ENCODE peak calls at places on chromosome 4, in five cellular contexts. S is NB4, A is GM06990, X is foreskin keratinocyte, T is fibroblast of mammary gland. C is an unnamed sample.

GRCh38 chr4:142129931-142130330 is 493.5 kb downstream of the IL15 start:
- DNase-seq in S (no peak), A (no peak), X (peak; percentile 45), T (no peak), C (no peak)

GRCh38 chr4:1628892-1629703 is 55.0 kb downstream of the FAM53A start:
- DNase-seq in S (peak; percentile 67), A (peak; percentile 35), X (no peak), T (peak; percentile 28), C (peak; percentile 92)

GRCh38 chr4:8754634-8755589 is 116.7 kb downstream of the HMX1 start:
- DNase-seq in S (no peak), A (no peak), X (no peak), T (no peak), C (no peak)

GRCh38 chr4:66284991-66285451 is 614.7 kb upstream of the EPHA5 start:
- DNase-seq in S (no peak), A (no peak), X (no peak), T (no peak), C (no peak)

GRCh38 chr4:163544407-163545038 is 50.0 kb downstream of the TMA16 start:
- DNase-seq in S (peak; percentile 66), A (peak; percentile 54), X (no peak), T (peak; percentile 47), C (peak; percentile 69)

GRCh38 chr4:119570401-119570800 is 58.2 kb downstream of the PDE5A start:
- DNase-seq in S (no peak), A (no peak), X (peak; percentile 7), T (peak; percentile 15), C (no peak)

GRCh38 chr4:145824469-145824868 is 114.2 kb downstream of the ZNF827 start:
- DNase-seq in S (no peak), A (no peak), X (no peak), T (no peak), C (no peak)

GRCh38 chr4:113043591-113043990 is 5.9 kb upstream of the ANK2 start:
- DNase-seq in S (no peak), A (no peak), X (no peak), T (no peak), C (no peak)

GRCh38 chr4:85700362-85700761 is 225.4 kb downstream of the ARHGAP24 start:
- DNase-seq in S (no peak), A (no peak), X (no peak), T (no peak), C (no peak)

GRCh38 chr4:184286346-184286745 is 68.7 kb upstream of the ENPP6 start:
- DNase-seq in S (no peak), A (no peak), X (no peak), T (no peak), C (no peak)

GRCh38 chr4:101037249-101037648 is 310.1 kb downstream of the PPP3CA start:
- DNase-seq in S (no peak), A (no peak), X (peak; percentile 84), T (no peak), C (no peak)

GRCh38 chr4:75110061-75110460 is 177.1 kb downstream of the PARM1 start:
- DNase-seq in S (no peak), A (no peak), X (no peak), T (no peak), C (no peak)

GRCh38 chr4:42671431-42672194 is 14.7 kb upstream of the ATP8A1 start:
- DNase-seq in S (peak; percentile 32), A (no peak), X (no peak), T (no peak), C (no peak)

GRCh38 chr4:26779674-26780073 is 81.0 kb upstream of the STIM2 start:
- DNase-seq in S (peak; percentile 20), A (no peak), X (peak; percentile 100), T (peak; percentile 58), C (no peak)

GRCh38 chr4:9944431-9945425 is 76.6 kb downstream of the SLC2A9 start:
- DNase-seq in S (no peak), A (no peak), X (peak; percentile 70), T (no peak), C (no peak)

GRCh38 chr4:88158360-88159136 is at the start of gene ABCG2:
- DNase-seq in S (peak; percentile 66), A (peak; percentile 44), X (peak; percentile 53), T (peak; percentile 59), C (peak; percentile 60)

GRCh38 chr4:78784255-78784654 is 8.1 kb downstream of the BMP2K start:
- DNase-seq in S (peak; percentile 40), A (no peak), X (no peak), T (peak; percentile 86), C (no peak)

GRCh38 chr4:176729489-176729888 is 63.2 kb downstream of the VEGFC start:
- DNase-seq in S (no peak), A (no peak), X (no peak), T (peak; percentile 32), C (no peak)

DNA sequence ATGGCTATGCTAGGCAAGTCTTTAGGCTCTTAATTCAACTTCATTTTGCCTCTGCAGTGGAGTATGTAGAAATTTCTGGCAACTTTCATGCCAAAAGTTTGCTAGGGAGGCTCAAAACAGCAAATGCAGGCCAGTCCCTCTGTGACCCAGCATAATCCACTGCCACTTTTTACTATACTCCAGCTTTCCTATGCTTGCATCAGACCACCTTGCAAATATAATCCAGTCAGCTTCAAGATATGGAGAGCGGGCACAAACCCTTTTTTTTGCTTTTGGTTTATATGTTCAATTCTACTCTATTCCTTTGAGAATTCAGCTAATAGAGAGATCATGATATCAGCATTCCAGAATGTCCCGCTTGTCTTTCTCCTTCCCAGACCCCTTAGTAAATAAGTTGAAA is 192.0 kb upstream of the PABPC4L start:
- DNase-seq in S (no peak), A (no peak), X (no peak), T (no peak), C (no peak)
- TF ChIP-seq CTCF in S (no peak), A (no peak), X (no peak), T (no peak), C (no peak)

DNA sequence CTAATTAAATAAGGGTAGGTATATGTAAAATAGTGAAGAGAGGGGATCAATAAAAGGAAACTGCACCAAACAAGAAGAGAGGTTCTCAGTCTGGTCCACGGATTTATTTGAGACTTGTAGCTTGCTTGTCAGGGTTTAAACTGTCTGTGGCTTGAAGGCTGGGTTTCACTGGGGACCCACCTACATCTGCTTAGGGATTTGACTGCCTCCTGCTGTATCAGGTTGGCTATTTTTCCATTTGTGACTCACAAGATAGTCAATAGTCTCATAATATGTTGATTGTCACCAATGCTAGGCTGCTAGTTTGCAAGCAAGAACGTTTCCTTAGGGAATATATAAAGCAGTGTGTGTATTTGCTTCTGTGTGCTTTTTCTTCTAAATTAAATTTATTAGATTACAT is 1950.7 kb upstream of the IGFBP7 start:
- DNase-seq in S (no peak), A (no peak), X (no peak), T (no peak), C (no peak)
- TF ChIP-seq CTCF in S (no peak), A (no peak), X (no peak), T (no peak), C (no peak)

DNA sequence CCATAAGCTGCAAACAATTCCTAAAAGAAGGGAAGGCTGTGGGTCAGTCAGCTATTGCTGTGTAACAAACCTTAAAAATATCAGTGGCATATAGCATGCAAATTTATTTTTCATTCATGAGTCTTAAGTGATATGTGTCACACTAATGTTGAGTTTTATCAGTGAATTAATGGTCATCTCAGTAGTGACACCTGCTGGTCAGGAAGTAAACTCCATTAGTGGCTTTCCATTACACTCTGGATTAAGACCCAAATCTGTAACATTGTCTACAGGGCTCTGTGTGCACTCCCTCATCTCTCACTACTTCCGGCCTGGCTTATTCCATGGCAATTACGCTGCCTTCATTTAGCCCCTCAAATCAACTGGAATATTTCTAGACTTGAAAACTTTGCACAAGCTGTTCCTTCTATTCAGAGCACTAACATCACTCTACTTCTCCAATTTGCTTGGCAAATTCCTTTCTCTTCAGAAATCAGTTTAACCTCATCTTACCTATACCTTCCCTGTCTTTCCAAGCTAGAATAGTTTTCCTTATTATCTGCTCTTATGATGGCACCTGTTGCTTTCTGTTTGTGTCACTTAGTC is 217.3 kb upstream of the TAPT1 start:
- DNase-seq in S (peak; percentile 61), A (no peak), X (peak; percentile 43), T (peak; percentile 55), C (peak; percentile 37)
- TF ChIP-seq CTCF in S (peak; percentile 79), A (peak; percentile 72), X (peak; percentile 65), T (peak; percentile 68), C (peak; percentile 55)

DNA sequence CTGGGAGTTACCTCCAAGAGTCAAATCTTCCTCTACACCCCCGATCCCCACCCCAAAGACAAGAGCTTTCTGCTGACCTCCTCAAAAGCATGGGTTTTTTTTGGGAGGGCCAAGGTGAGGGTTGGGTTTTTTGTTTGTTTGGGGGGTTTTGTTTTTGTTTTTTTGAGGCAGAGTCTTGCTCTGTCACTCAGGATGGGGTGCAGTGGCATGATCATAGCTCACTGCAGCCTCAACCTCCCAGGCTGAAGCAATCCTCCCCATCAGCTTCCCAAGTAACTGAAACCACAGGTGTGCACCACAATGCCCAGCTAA is 18.7 kb upstream of the WFS1 start:
- DNase-seq in S (no peak), A (no peak), X (no peak), T (no peak), C (no peak)
- TF ChIP-seq CTCF in S (no peak), A (no peak), X (no peak), T (no peak), C (no peak)

GRCh38 chr4:95546236-95546635 is 2.5 kb downstream of the UNC5C start:
- DNase-seq in S (no peak), A (no peak), X (no peak), T (no peak), C (no peak)

GRCh38 chr4:95545526-95545925 is 3.2 kb downstream of the UNC5C start:
- DNase-seq in S (no peak), A (no peak), X (no peak), T (no peak), C (no peak)

GRCh38 chr4:95546866-95547707 is 1.7 kb downstream of the UNC5C start:
- DNase-seq in S (no peak), A (no peak), X (no peak), T (no peak), C (no peak)

GRCh38 chr4:95541889-95542607 is 6.7 kb downstream of the UNC5C start:
- DNase-seq in S (no peak), A (peak; percentile 38), X (no peak), T (no peak), C (no peak)

GRCh38 chr4:95544433-95545103 is 4.2 kb downstream of the UNC5C start:
- DNase-seq in S (no peak), A (no peak), X (no peak), T (no peak), C (no peak)
- TF ChIP-seq CTCF in S (no peak), A (no peak), X (peak; percentile 20), T (no peak), C (no peak)

GRCh38 chr4:338759-339097 is 1.1 kb downstream of the ZNF141 start:
- DNase-seq in S (peak; percentile 54), A (peak; percentile 34), X (peak; percentile 3), T (peak; percentile 3), C (no peak)

GRCh38 chr4:337143-337931 is at the start of gene ZNF141:
- DNase-seq in S (peak; percentile 99), A (peak; percentile 92), X (peak; percentile 97), T (peak; percentile 98), C (peak; percentile 98)

GRCh38 chr4:337932-338758 is 531 bp downstream of the ZNF141 start:
- DNase-seq in S (peak; percentile 75), A (peak; percentile 82), X (peak; percentile 14), T (peak; percentile 32), C (no peak)

GRCh38 chr4:336893-337142 is 796 bp upstream of the ZNF141 start:
- DNase-seq in S (no peak), A (no peak), X (no peak), T (no peak), C (no peak)

GRCh38 chr4:340011-340410 is 2.4 kb downstream of the ZNF141 start:
- DNase-seq in S (no peak), A (no peak), X (no peak), T (no peak), C (no peak)
- TF ChIP-seq CTCF in S (no peak), A (no peak), X (peak; percentile 9), T (peak; percentile 23), C (no peak)

C was measured in GM13976.